ENCODE peak calls at places on chromosomes 16 and 17, in four cellular contexts. Z, Q, U and H are unnamed samples.
A peak's percentile ranks its signal among the peaks of the same experiment; 100 is the strongest.

GRCh38 chr17:55089955-55090573 is 121.5 kb downstream of the STXBP4 start:
- DNase-seq in Z (peak; percentile 18), Q (no peak), U (no peak), H (no peak)

GRCh38 chr17:48871551-48872351 is 20.8 kb upstream of the ATP5MC1 start:
- DNase-seq in Z (no peak), Q (no peak), U (no peak), H (no peak)

GRCh38 chr16:63530974-63531373 is 1494.7 kb upstream of the CDH8 start:
- DNase-seq in Z (no peak), Q (no peak), U (no peak), H (no peak)

GRCh38 chr16:51431517-51432241 is 280.6 kb upstream of the SALL1 start:
- DNase-seq in Z (peak; percentile 99), Q (no peak), U (no peak), H (no peak)

GRCh38 chr17:4593021-4593797 is 8.9 kb downstream of the SMTNL2 start:
- DNase-seq in Z (no peak), Q (no peak), U (no peak), H (no peak)

GRCh38 chr17:3683054-3683511 is 12.9 kb downstream of the P2RX5 start:
- DNase-seq in Z (no peak), Q (no peak), U (no peak), H (peak; percentile 84)

GRCh38 chr17:2034157-2034556 is 4.2 kb downstream of the DPH1 start:
- DNase-seq in Z (no peak), Q (no peak), U (no peak), H (peak; percentile 53)

GRCh38 chr17:78442648-78443128 is 64.2 kb downstream of the PGS1 start:
- DNase-seq in Z (peak; percentile 88), Q (peak; percentile 54), U (no peak), H (no peak)

GRCh38 chr17:64786337-64786736 is 124.2 kb upstream of the SMURF2 start:
- DNase-seq in Z (no peak), Q (no peak), U (no peak), H (no peak)

GRCh38 chr16:60636117-60636516 is 1400.1 kb downstream of the CDH8 start:
- DNase-seq in Z (no peak), Q (peak; percentile 48), U (no peak), H (no peak)

GRCh38 chr17:77254961-77255741 is 114.4 kb downstream of the SEC14L1 start:
- DNase-seq in Z (peak; percentile 86), Q (peak; percentile 95), U (no peak), H (peak; percentile 68)

GRCh38 chr17:3935140-3935542 is 18.9 kb upstream of the P2RX1 start:
- DNase-seq in Z (peak; percentile 72), Q (peak; percentile 74), U (peak; percentile 45), H (peak; percentile 96)

GRCh38 chr16:56202036-56202435 is 10.7 kb downstream of the GNAO1 start:
- DNase-seq in Z (no peak), Q (no peak), U (no peak), H (no peak)

GRCh38 chr16:72743011-72743761 is 304.7 kb downstream of the ZFHX3 start:
- DNase-seq in Z (no peak), Q (no peak), U (no peak), H (no peak)

GRCh38 chr16:58515871-58516767 is 802 bp downstream of the SETD6 start:
- DNase-seq in Z (no peak), Q (peak; percentile 13), U (no peak), H (peak; percentile 74)

GRCh38 chr16:89616576-89617437 is 3.4 kb downstream of the DPEP1 start:
- DNase-seq in Z (no peak), Q (no peak), U (no peak), H (no peak)

GRCh38 chr17:59527931-59528330 is 37.5 kb upstream of the DHX40 start:
- DNase-seq in Z (no peak), Q (no peak), U (no peak), H (no peak)

GRCh38 chr17:57876023-57876865 is 26.4 kb upstream of the MRPS23 start:
- DNase-seq in Z (peak; percentile 40), Q (no peak), U (no peak), H (peak; percentile 76)

GRCh38 chr17:1000597-1001490 is 3.9 kb downstream of the TIMM22 start:
- DNase-seq in Z (peak; percentile 74), Q (no peak), U (no peak), H (no peak)

GRCh38 chr16:30951785-30952184 is 2.9 kb downstream of the ORAI3 start:
- DNase-seq in Z (peak; percentile 70), Q (no peak), U (no peak), H (no peak)

GRCh38 chr17:34511931-34512330 is 67.5 kb upstream of the TMEM132E start:
- DNase-seq in Z (no peak), Q (no peak), U (no peak), H (no peak)

GRCh38 chr17:32452281-32452680 is 8.0 kb downstream of the PSMD11 start:
- DNase-seq in Z (peak; percentile 73), Q (no peak), U (no peak), H (no peak)

GRCh38 chr17:45270828-45271418 is 9.0 kb upstream of the SPATA32 start:
- DNase-seq in Z (no peak), Q (no peak), U (peak; percentile 20), H (peak; percentile 82)

GRCh38 chr16:29804455-29805231 is 1.7 kb upstream of the MAZ start:
- DNase-seq in Z (no peak), Q (no peak), U (no peak), H (no peak)

GRCh38 chr16:27316038-27316680 is 2.4 kb downstream of the IL4R start:
- DNase-seq in Z (no peak), Q (no peak), U (no peak), H (no peak)

GRCh38 chr17:14715531-14715930 is 414.6 kb downstream of the HS3ST3B1 start:
- DNase-seq in Z (no peak), Q (no peak), U (no peak), H (no peak)

GRCh38 chr17:64134996-64135395 is 5.1 kb upstream of the ERN1 start:
- DNase-seq in Z (no peak), Q (no peak), U (no peak), H (peak; percentile 15)

GRCh38 chr17:17342242-17342945 is 39.2 kb downstream of the NT5M start:
- DNase-seq in Z (no peak), Q (no peak), U (no peak), H (peak; percentile 26)

GRCh38 chr17:40548982-40549680 is 16.1 kb downstream of the CCR7 start:
- DNase-seq in Z (peak; percentile 98), Q (no peak), U (no peak), H (peak; percentile 23)

GRCh38 chr16:16021988-16022682 is 72.7 kb downstream of the ABCC1 start:
- DNase-seq in Z (peak; percentile 97), Q (peak; percentile 93), U (peak; percentile 32), H (peak; percentile 60)

GRCh38 chr17:15264542-15264941 is 584 bp downstream of the PMP22 start:
- DNase-seq in Z (no peak), Q (no peak), U (no peak), H (peak; percentile 24)

GRCh38 chr16:78096386-78096785 is 3.1 kb upstream of the WWOX start:
- DNase-seq in Z (peak; percentile 4), Q (no peak), U (no peak), H (no peak)

GRCh38 chr17:53227101-53227500 is 595.6 kb upstream of the KIF2B start:
- DNase-seq in Z (no peak), Q (no peak), U (no peak), H (no peak)

GRCh38 chr16:67375161-67375560 is 18.1 kb downstream of the TPPP3 start:
- DNase-seq in Z (no peak), Q (no peak), U (no peak), H (no peak)

GRCh38 chr16:10525214-10525825 is 55.1 kb downstream of the EMP2 start:
- DNase-seq in Z (no peak), Q (peak; percentile 52), U (no peak), H (no peak)

DNA sequence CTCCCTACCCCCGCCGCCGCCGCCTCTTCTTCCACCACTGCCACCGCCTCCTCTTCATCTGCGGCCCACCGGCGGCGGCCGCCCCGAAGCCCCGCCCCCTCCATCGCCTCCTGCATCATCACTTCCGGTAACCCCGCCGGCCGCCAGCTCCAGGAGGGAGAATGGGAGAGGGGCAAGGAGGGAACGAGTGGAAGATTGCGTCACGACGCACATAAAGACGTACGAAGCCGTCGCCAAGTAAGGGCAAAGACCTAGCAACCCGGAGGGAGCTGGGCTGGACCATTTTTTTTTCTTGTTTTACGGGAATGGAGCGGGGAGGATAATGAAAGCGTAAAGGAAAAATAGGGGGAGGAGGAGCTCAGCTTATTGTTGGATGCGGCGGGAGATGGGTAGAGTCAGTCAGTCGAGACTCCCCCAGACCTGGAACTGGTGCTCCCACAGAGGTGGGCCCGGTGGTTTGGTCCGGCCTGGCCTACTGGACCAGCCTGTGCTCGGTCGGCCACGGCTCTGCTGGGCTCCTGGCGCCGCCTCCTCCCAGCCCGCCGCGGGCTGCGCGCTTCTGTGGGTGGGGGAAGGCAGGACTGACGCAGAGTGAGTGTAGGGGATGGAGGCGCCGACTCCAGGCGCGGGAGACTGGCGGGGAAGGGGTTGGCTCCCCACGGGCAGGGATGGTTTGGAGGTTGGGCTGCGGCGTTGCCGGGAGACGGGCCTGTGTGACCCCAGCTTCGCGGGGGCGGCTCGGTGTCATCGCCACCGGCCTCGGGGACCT is at the start of the genes DCUN1D3 and LYRM1:
- DNase-seq in Z (peak; percentile 100), Q (peak; percentile 93), U (peak; percentile 99), H (peak; percentile 98)
- H3K14ac ChIP-seq in Z (peak within 1 kb of the TSS; percentile 100), Q (peak within 1 kb of the TSS; percentile 94), U (peak within 1 kb of the TSS; percentile 40), H (peak within 1 kb of the TSS; percentile 99)

DNA sequence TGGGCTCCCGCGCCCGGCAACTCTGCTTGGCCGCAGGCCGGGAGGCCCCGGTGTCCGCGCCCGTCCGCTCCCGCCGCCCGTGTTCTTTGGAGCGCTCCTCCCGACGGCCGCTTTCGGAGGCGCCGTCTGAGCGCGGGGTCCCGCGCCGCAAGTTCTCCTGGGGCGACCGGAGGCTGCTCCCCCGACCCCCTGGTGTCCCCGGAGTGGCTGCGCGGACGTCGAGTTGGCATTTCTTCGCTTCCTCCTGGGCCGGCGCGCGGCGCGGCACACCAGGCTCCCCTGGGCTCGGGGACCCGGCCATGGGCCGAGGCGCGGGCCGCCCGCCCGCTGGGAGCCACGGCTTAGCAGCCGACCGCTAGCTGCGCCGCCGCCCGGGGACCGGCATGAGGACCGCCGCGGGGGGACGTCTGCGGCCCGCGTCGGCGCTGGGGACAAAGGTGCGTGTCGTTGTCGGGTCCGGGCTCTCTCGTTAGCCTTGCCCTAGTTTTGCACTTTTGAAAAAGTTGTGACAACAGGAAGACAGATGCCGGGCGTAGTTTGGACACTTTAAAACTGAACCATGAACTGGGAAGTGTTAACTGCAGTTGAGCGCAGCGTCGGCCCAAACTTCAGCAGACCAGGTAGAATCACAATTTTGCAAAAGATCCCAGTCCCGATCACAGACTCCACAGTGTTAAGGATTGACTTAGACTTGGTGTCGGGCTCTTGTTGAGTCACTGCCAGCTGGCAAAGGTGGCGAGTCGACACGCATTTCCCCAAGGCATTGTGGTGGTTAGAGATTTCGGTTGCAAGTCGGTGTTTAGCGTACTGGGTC is 700 bp downstream of the UBN1 start:
- DNase-seq in Z (peak; percentile 64), Q (peak; percentile 53), U (peak; percentile 6), H (peak; percentile 38)
- H3K14ac ChIP-seq in Z (peak overlapping the region; percentile 49), Q (peak overlapping the region; percentile 70), U (peak overlapping the region; percentile 82), H (peak overlapping the region; percentile 32)

GRCh38 chr16:25799816-25800215 is 108.1 kb downstream of the HS3ST4 start:
- DNase-seq in Z (no peak), Q (no peak), U (no peak), H (no peak)
- H3K14ac ChIP-seq in Z (no peak overlapping the region), Q (no peak overlapping the region), U (no peak overlapping the region), H (no peak overlapping the region)

GRCh38 chr17:37361543-37361942 is 14.2 kb upstream of the C17orf78 start:
- DNase-seq in Z (no peak), Q (peak; percentile 47), U (no peak), H (no peak)

GRCh38 chr17:37359682-37360188 is 16.1 kb upstream of the C17orf78 start:
- DNase-seq in Z (peak; percentile 11), Q (no peak), U (no peak), H (no peak)

GRCh38 chr17:37358098-37358829 is 17.5 kb upstream of the C17orf78 start:
- DNase-seq in Z (peak; percentile 44), Q (no peak), U (peak; percentile 90), H (peak; percentile 93)

GRCh38 chr17:37360632-37361031 is 15.2 kb upstream of the C17orf78 start:
- DNase-seq in Z (peak; percentile 25), Q (no peak), U (no peak), H (no peak)

GRCh38 chr17:37358830-37359681 is 16.7 kb upstream of the C17orf78 start:
- DNase-seq in Z (peak; percentile 86), Q (peak; percentile 91), U (peak; percentile 98), H (peak; percentile 100)
- H3K14ac ChIP-seq in Z (peak overlapping the region; percentile 87), Q (peak overlapping the region; percentile 99), U (peak overlapping the region; percentile 72), H (peak overlapping the region; percentile 59)